ENCODE peak calls at places on chromosome 11, in four cellular contexts. B is fibroblast of mammary gland, I is Peyer's patch, H is omental fat pad. W is an unnamed sample.

GRCh38 chr11:95375881-95376280 is 144.9 kb upstream of the SESN3 start:
- DNase-seq in B (peak; percentile 98), I (no peak), H (no peak), W (no peak)

GRCh38 chr11:41784513-41785335 is 325.3 kb upstream of the LRRC4C start:
- DNase-seq in B (no peak), I (peak; percentile 43), H (no peak), W (no peak)

GRCh38 chr11:64094463-64095223 is 58.9 kb downstream of the FLRT1 start:
- DNase-seq in B (peak; percentile 77), I (no peak), H (no peak), W (no peak)

GRCh38 chr11:48093795-48094642 is 113.7 kb downstream of the PTPRJ start:
- DNase-seq in B (peak; percentile 70), I (no peak), H (no peak), W (no peak)

GRCh38 chr11:1224109-1224485 is 1.2 kb downstream of the MUC5B start:
- DNase-seq in B (no peak), I (peak; percentile 46), H (no peak), W (peak; percentile 75)

GRCh38 chr11:125423247-125423849 is 72.7 kb downstream of the FEZ1 start:
- DNase-seq in B (no peak), I (no peak), H (no peak), W (no peak)

GRCh38 chr11:77502501-77502900 is 28.6 kb upstream of the PAK1 start:
- DNase-seq in B (no peak), I (no peak), H (no peak), W (no peak)

GRCh38 chr11:13118194-13118593 is 109.1 kb downstream of the RASSF10 start:
- DNase-seq in B (peak; percentile 93), I (no peak), H (no peak), W (no peak)

GRCh38 chr11:16195659-16196058 is 160.7 kb downstream of the SOX6 start:
- DNase-seq in B (no peak), I (no peak), H (no peak), W (no peak)

DNA sequence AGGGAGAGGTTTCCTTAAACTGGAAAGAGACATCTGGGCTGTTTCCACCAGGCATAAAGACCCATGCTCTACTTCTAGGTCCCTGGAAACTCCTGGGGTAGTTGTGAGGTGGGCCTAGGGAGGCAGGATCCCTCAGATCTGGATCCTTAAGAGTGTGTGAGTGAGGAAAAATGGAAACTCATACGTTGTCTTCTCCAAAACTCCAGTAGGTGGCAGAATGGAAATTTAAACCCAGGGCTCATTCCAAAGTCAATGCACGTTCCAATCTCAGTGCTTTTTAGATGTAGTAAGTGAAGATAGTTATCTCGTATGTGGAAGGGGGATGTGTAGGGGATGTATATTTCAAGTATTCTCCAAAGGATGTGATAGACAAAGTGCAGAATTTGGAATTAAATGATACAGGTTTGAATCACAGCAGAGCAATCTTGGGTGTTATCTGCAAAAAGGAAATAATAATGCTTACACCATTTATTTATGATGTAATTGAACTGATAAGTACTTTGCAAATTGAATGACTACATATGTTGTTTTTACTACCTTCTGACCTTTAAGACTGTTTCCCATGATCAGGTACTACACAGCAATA is 13.1 kb upstream of the MMP1 start:
- DNase-seq in B (peak; percentile 38), I (no peak), H (no peak), W (no peak)
- TF ChIP-seq CTCF in B (peak; percentile 66), I (peak; percentile 44), H (no peak), W (no peak)

GRCh38 chr11:80146231-80146630 is 705.4 kb upstream of the TENM4 start:
- DNase-seq in B (peak; percentile 6), I (no peak), H (no peak), W (no peak)
- TF ChIP-seq CTCF in B (no peak), I (no peak), H (no peak), W (no peak)

DNA sequence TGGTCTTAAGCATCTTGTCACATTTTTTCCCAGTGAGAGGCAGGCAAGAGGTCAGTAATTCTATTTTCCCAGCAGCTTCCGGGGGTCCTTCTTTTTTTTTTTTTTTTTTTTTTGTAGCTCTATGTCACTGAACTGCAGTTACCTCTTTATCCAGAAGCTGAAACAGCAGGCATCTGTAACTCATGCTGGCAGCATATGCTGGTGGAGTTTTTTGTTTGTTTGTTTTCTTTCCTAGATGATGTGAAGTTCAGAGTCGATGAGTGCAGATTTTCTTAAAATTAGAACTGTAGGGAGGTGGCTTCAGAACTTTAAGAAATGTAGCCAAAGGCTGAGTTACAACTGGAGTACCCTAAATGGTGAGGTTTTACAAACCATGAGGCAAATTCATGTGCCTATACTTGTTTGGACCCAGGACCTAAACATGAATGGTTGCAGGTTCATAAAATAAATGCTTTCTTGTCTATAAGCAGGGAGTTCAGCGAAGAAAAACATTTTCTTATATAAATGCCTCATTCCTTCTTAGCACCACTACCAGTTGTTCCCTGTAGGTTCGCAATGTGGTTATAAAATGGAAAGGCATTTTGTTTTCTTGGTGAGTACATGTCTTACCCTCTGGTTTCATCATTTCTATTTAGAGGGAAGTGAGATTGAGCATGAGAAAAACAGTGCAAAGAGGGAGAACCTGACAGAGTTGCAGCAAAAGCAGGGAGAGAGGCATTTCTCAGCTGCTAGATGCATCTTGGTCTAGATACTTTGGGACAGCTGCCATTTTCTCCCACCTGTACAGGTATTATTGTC is 84.0 kb downstream of the TRIM44 start:
- DNase-seq in B (peak; percentile 26), I (no peak), H (no peak), W (no peak)
- TF ChIP-seq CTCF in B (no peak), I (no peak), H (no peak), W (no peak)

GRCh38 chr11:114275295-114275694 is 20.9 kb upstream of the NNMT start:
- DNase-seq in B (no peak), I (no peak), H (no peak), W (no peak)

GRCh38 chr11:114279778-114280532 is 16.2 kb upstream of the NNMT start:
- DNase-seq in B (peak; percentile 72), I (no peak), H (no peak), W (no peak)

GRCh38 chr11:114276077-114276476 is 20.1 kb upstream of the NNMT start:
- DNase-seq in B (no peak), I (no peak), H (no peak), W (no peak)

GRCh38 chr11:114278342-114279065 is 17.7 kb upstream of the NNMT start:
- DNase-seq in B (no peak), I (no peak), H (no peak), W (no peak)

GRCh38 chr11:114277637-114278341 is 18.4 kb upstream of the NNMT start:
- DNase-seq in B (no peak), I (no peak), H (no peak), W (no peak)
- TF ChIP-seq CTCF in B (no peak), I (no peak), H (no peak), W (no peak)

GRCh38 chr11:2887526-2888195 is 2.1 kb upstream of the CDKN1C start:
- DNase-seq in B (no peak), I (no peak), H (no peak), W (no peak)

GRCh38 chr11:2886936-2887335 is 1.4 kb upstream of the CDKN1C start:
- DNase-seq in B (no peak), I (no peak), H (no peak), W (no peak)

GRCh38 chr11:2885017-2885675 is 429 bp downstream of the CDKN1C start:
- DNase-seq in B (peak; percentile 16), I (peak; percentile 83), H (no peak), W (peak; percentile 79)

GRCh38 chr11:2885676-2886081 is at the start of gene CDKN1C:
- DNase-seq in B (peak; percentile 44), I (peak; percentile 90), H (peak; percentile 63), W (peak; percentile 94)

GRCh38 chr11:2886191-2886894 is 768 bp upstream of the CDKN1C start:
- DNase-seq in B (peak; percentile 13), I (no peak), H (no peak), W (no peak)
- TF ChIP-seq CTCF in B (no peak), I (no peak), H (no peak), W (no peak)

W was measured in suprapubic skin.